ENCODE peak calls at places on chromosomes 6 and 20, in seven cellular contexts. M is A549, B is HCT116, S is endothelial cell of umbilical vein, G is NB4, L is HepG2, U is GM12878. H is an unnamed sample.

GRCh38 chr6:105326838-105327745 is 75.8 kb downstream of the PREP start:
- DNase-seq in M (no peak), B (peak; percentile 94), S (no peak), G (no peak), L (no peak), U (no peak), H (no peak)

GRCh38 chr20:36519944-36520343 is 21.4 kb upstream of the MYL9 start:
- DNase-seq in M (no peak), B (no peak), S (no peak), G (no peak), L (no peak), U (no peak), H (no peak)

GRCh38 chr6:158016571-158017383 is 35.1 kb downstream of the SYNJ2 start:
- DNase-seq in M (no peak), B (no peak), S (peak; percentile 79), G (no peak), L (no peak), U (no peak), H (no peak)

GRCh38 chr6:45415315-45415714 is 37.6 kb upstream of the SUPT3H start:
- DNase-seq in M (no peak), B (no peak), S (no peak), G (peak; percentile 82), L (no peak), U (no peak), H (peak; percentile 13)

GRCh38 chr6:15712813-15713212 is 50.0 kb upstream of the DTNBP1 start:
- DNase-seq in M (no peak), B (no peak), S (no peak), G (no peak), L (no peak), U (no peak), H (no peak)

GRCh38 chr6:389622-390021 is 1.9 kb upstream of the IRF4 start:
- DNase-seq in M (no peak), B (no peak), S (no peak), G (no peak), L (no peak), U (peak; percentile 86), H (no peak)

GRCh38 chr6:154638369-154638768 is 94.8 kb upstream of the SCAF8 start:
- DNase-seq in M (no peak), B (no peak), S (peak; percentile 93), G (no peak), L (no peak), U (no peak), H (no peak)

GRCh38 chr20:54549523-54550326 is 74.3 kb downstream of the DOK5 start:
- DNase-seq in M (no peak), B (no peak), S (no peak), G (no peak), L (no peak), U (no peak), H (no peak)

GRCh38 chr6:159105716-159106115 is 60.9 kb upstream of the TAGAP start:
- DNase-seq in M (no peak), B (no peak), S (no peak), G (no peak), L (no peak), U (no peak), H (no peak)

GRCh38 chr6:31663087-31663960 is 1.5 kb downstream of the GPANK1 start:
- DNase-seq in M (no peak), B (no peak), S (no peak), G (no peak), L (no peak), U (no peak), H (no peak)

GRCh38 chr6:44203955-44204354 is 12.8 kb upstream of the MYMX start:
- DNase-seq in M (no peak), B (no peak), S (no peak), G (peak; percentile 66), L (no peak), U (no peak), H (no peak)

GRCh38 chr6:5223309-5223708 is 37.4 kb downstream of the LYRM4 start:
- DNase-seq in M (no peak), B (no peak), S (no peak), G (no peak), L (no peak), U (no peak), H (no peak)

GRCh38 chr20:53522696-53523095 is 70.9 kb downstream of the ZNF217 start:
- DNase-seq in M (no peak), B (no peak), S (no peak), G (no peak), L (no peak), U (no peak), H (no peak)

GRCh38 chr6:97958143-97958542 is 675.1 kb upstream of the MMS22L start:
- DNase-seq in M (no peak), B (no peak), S (no peak), G (no peak), L (no peak), U (no peak), H (peak; percentile 60)

GRCh38 chr20:57469418-57470211 is 55.3 kb downstream of the CTCFL start:
- DNase-seq in M (no peak), B (no peak), S (no peak), G (no peak), L (no peak), U (no peak), H (no peak)

GRCh38 chr6:116616757-116617093 is 446 bp downstream of the RSPH4A start:
- DNase-seq in M (peak; percentile 18), B (no peak), S (no peak), G (peak; percentile 10), L (no peak), U (no peak), H (peak; percentile 28)

GRCh38 chr20:1861996-1862664 is 33.1 kb upstream of the SIRPA start:
- DNase-seq in M (no peak), B (no peak), S (no peak), G (no peak), L (no peak), U (no peak), H (no peak)

GRCh38 chr6:118810420-118811027 is 83.4 kb upstream of the ASF1A start:
- DNase-seq in M (no peak), B (no peak), S (no peak), G (peak; percentile 74), L (no peak), U (no peak), H (no peak)

GRCh38 chr20:20603339-20603990 is 109.0 kb downstream of the RALGAPA2 start:
- DNase-seq in M (no peak), B (no peak), S (no peak), G (no peak), L (no peak), U (peak; percentile 95), H (no peak)

GRCh38 chr6:31844507-31844906 is 17.0 kb downstream of the HSPA1B start:
- DNase-seq in M (no peak), B (no peak), S (no peak), G (no peak), L (no peak), U (no peak), H (no peak)

GRCh38 chr20:59350330-59351147 is 50.1 kb downstream of the EDN3 start:
- DNase-seq in M (peak; percentile 74), B (no peak), S (no peak), G (no peak), L (peak; percentile 42), U (no peak), H (no peak)

GRCh38 chr6:124053315-124053714 is 249.7 kb downstream of the NKAIN2 start:
- DNase-seq in M (no peak), B (no peak), S (no peak), G (no peak), L (no peak), U (no peak), H (no peak)

GRCh38 chr6:124056884-124057283 is 253.2 kb downstream of the NKAIN2 start:
- DNase-seq in M (no peak), B (no peak), S (no peak), G (no peak), L (no peak), U (no peak), H (no peak)

GRCh38 chr6:124055986-124056385 is 252.3 kb downstream of the NKAIN2 start:
- DNase-seq in M (no peak), B (no peak), S (no peak), G (no peak), L (no peak), U (no peak), H (no peak)

GRCh38 chr6:124054034-124054433 is 250.4 kb downstream of the NKAIN2 start:
- DNase-seq in M (no peak), B (no peak), S (peak; percentile 10), G (no peak), L (no peak), U (no peak), H (no peak)

GRCh38 chr6:124057448-124057847 is 253.8 kb downstream of the NKAIN2 start:
- DNase-seq in M (no peak), B (no peak), S (no peak), G (no peak), L (no peak), U (no peak), H (no peak)
- TF ChIP-seq MAX in M (no peak), B (no peak), S (no peak), G (no peak), L (no peak), U (no peak), H (no peak)

DNA sequence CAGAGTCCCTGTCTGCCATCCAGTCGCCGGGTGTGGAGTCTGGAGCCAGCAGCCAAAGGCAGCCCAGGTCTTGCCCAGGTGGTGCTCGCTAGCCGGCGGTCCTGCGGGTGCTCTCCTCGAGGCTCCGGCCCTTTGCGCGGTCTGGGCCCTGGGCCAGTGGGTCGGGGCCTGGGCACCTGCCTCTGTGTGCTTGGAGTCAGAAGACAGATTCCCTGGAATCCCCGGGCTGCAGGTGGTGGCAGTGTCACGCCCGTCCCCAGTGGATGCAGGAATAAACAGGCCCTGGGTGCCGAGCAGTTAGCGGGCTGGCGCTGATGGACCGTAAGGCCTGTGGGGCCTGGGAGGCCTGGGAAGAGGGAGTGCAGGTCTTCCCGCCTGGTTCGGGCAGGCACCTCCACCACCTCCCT is 5.3 kb downstream of the SS18L1 start:
- DNase-seq in M (no peak), B (no peak), S (no peak), G (no peak), L (peak; percentile 51), U (no peak), H (no peak)
- TF ChIP-seq MAX in M (no peak), B (no peak), S (no peak), G (no peak), L (peak; percentile 11), U (no peak), H (no peak)

GRCh38 chr6:83708546-83708969 is 343 bp downstream of the SNAP91 start:
- DNase-seq in M (no peak), B (no peak), S (peak; percentile 29), G (no peak), L (no peak), U (no peak), H (peak; percentile 50)
- TF ChIP-seq MAX in M (no peak), B (no peak), S (no peak), G (no peak), L (no peak), U (no peak), H (no peak)

GRCh38 chr6:20492099-20492498 is 42.2 kb upstream of the CDKAL1 start:
- DNase-seq in M (no peak), B (no peak), S (no peak), G (no peak), L (no peak), U (no peak), H (no peak)

GRCh38 chr6:20483902-20484497 is 50.3 kb upstream of the CDKAL1 start:
- DNase-seq in M (no peak), B (no peak), S (no peak), G (peak; percentile 66), L (no peak), U (no peak), H (no peak)

GRCh38 chr6:20490591-20490990 is 43.7 kb upstream of the CDKAL1 start:
- DNase-seq in M (no peak), B (no peak), S (no peak), G (no peak), L (no peak), U (no peak), H (no peak)

GRCh38 chr6:20486641-20487040 is 47.6 kb upstream of the CDKAL1 start:
- DNase-seq in M (no peak), B (no peak), S (no peak), G (no peak), L (no peak), U (no peak), H (no peak)

GRCh38 chr6:20487669-20488375 is 46.4 kb upstream of the CDKAL1 start:
- DNase-seq in M (no peak), B (no peak), S (no peak), G (no peak), L (no peak), U (no peak), H (no peak)
- TF ChIP-seq MAX in M (no peak), B (no peak), S (no peak), G (no peak), L (no peak), U (no peak), H (no peak)

H was measured in WTC11.